ENCODE peak calls at places on chromosomes 11 and 22, in seven cellular contexts. Z, N, W, J, O, U and M are unnamed samples.
A peak's percentile ranks its signal among the peaks of the same experiment; 100 is the strongest.

GRCh38 chr22:32702421-32702820 is 99.1 kb upstream of the TIMP3 start:
- DNase-seq in U (no peak), Z (no peak), O (no peak), J (no peak), N (no peak), W (no peak), M (no peak)

GRCh38 chr11:24593332-24593731 is 96.5 kb downstream of the LUZP2 start:
- DNase-seq in J (peak; percentile 13), N (no peak), W (no peak), U (no peak), Z (no peak), O (no peak), M (no peak)

GRCh38 chr11:44457862-44458261 is 107.6 kb upstream of the CD82 start:
- DNase-seq in J (no peak), Z (no peak), U (no peak), W (no peak), N (no peak), O (no peak), M (no peak)

GRCh38 chr11:132423266-132423665 is 1052.9 kb downstream of the NTM start:
- DNase-seq in O (no peak), N (no peak), Z (no peak), J (no peak), U (no peak), W (no peak), M (no peak)

GRCh38 chr22:42202048-42202447 is 68.4 kb downstream of the TCF20 start:
- DNase-seq in Z (no peak), J (no peak), O (no peak), W (no peak), U (no peak), N (no peak), M (no peak)

GRCh38 chr11:34413263-34413662 is 25.5 kb upstream of the CAT start:
- DNase-seq in U (no peak), J (no peak), W (no peak), N (no peak), O (no peak), Z (no peak), M (no peak)

GRCh38 chr11:109795234-109795633 is 298.0 kb upstream of the ZC3H12C start:
- DNase-seq in O (no peak), W (no peak), U (no peak), Z (no peak), N (no peak), J (peak; percentile 5), M (no peak)

GRCh38 chr11:37449146-37449545 is 851.1 kb upstream of the RAG2 start:
- DNase-seq in O (no peak), W (peak; percentile 51), Z (no peak), U (no peak), J (peak; percentile 66), N (no peak), M (no peak)

GRCh38 chr11:65204646-65205601 is 23.2 kb downstream of the CAPN1 start:
- DNase-seq in N (peak; percentile 82), W (no peak), J (peak; percentile 32), U (no peak), Z (no peak), O (no peak), M (peak; percentile 37)

GRCh38 chr22:23675502-23676415 is 15.1 kb upstream of the RGL4 start:
- DNase-seq in O (no peak), W (no peak), U (no peak), N (peak; percentile 89), Z (no peak), J (no peak), M (no peak)

GRCh38 chr22:18947905-18948304 is 11.8 kb upstream of the PRODH start:
- DNase-seq in N (no peak), O (no peak), Z (peak; percentile 33), W (no peak), U (no peak), J (no peak), M (no peak)

GRCh38 chr22:40323681-40324083 is 22.6 kb upstream of the ADSL start:
- DNase-seq in J (no peak), W (no peak), N (no peak), Z (no peak), U (no peak), O (peak; percentile 18), M (no peak)

GRCh38 chr11:32071811-32072210 is 19.1 kb upstream of the RCN1 start:
- DNase-seq in J (peak; percentile 46), W (peak; percentile 63), N (no peak), Z (peak; percentile 54), O (no peak), U (no peak), M (no peak)

GRCh38 chr11:112025682-112026081 is 474 bp downstream of the DLAT start:
- DNase-seq in N (no peak), Z (no peak), W (no peak), O (no peak), U (no peak), J (peak; percentile 19), M (no peak)

GRCh38 chr22:35313311-35314121 is 13.8 kb downstream of the TOM1 start:
- DNase-seq in U (no peak), W (peak; percentile 93), Z (no peak), N (peak; percentile 49), O (no peak), J (peak; percentile 78), M (no peak)

GRCh38 chr22:47781024-47781423 is 1018.6 kb downstream of the TBC1D22A start:
- DNase-seq in O (no peak), W (no peak), J (no peak), U (no peak), N (no peak), Z (no peak), M (no peak)

GRCh38 chr11:78244546-78245315 is 56.0 kb downstream of the USP35 start:
- DNase-seq in N (no peak), U (no peak), W (no peak), O (no peak), Z (no peak), J (no peak), M (no peak)

GRCh38 chr11:3074912-3075589 is 17.8 kb upstream of the CARS1 start:
- DNase-seq in Z (no peak), O (no peak), W (no peak), U (no peak), J (no peak), N (no peak), M (no peak)

GRCh38 chr22:26404851-26405357 is 24.2 kb upstream of the ASPHD2 start:
- DNase-seq in U (no peak), Z (no peak), O (no peak), N (no peak), W (no peak), J (no peak), M (no peak)

GRCh38 chr11:36009469-36009868 is 65.6 kb downstream of the LDLRAD3 start:
- DNase-seq in Z (no peak), N (no peak), U (no peak), O (no peak), J (peak; percentile 68), W (no peak), M (no peak)

GRCh38 chr11:134574425-134574824 is 162.4 kb upstream of the B3GAT1 start:
- DNase-seq in O (no peak), W (no peak), U (no peak), Z (no peak), J (no peak), N (peak; percentile 67), M (no peak)

GRCh38 chr22:45878901-45879551 is 97.9 kb downstream of the WNT7B start:
- DNase-seq in Z (peak; percentile 36), J (no peak), U (no peak), O (no peak), W (no peak), N (peak; percentile 50), M (no peak)

GRCh38 chr22:21937041-21937820 is 15.4 kb downstream of the PPM1F start:
- DNase-seq in N (peak; percentile 88), U (no peak), O (no peak), W (no peak), Z (no peak), J (peak; percentile 79), M (no peak)

GRCh38 chr11:17352925-17353227 is 1.3 kb downstream of the NCR3LG1 start:
- DNase-seq in W (no peak), U (peak; percentile 36), O (no peak), J (peak; percentile 49), N (peak; percentile 86), Z (no peak), M (peak; percentile 19)

GRCh38 chr11:76656571-76657081 is 13.9 kb downstream of the LRRC32 start:
- DNase-seq in N (peak; percentile 48), O (no peak), Z (no peak), W (no peak), U (no peak), J (no peak), M (no peak)

GRCh38 chr11:67539588-67539987 is 16.3 kb upstream of the CABP2 start:
- DNase-seq in W (no peak), O (no peak), U (no peak), Z (no peak), J (no peak), N (no peak), M (no peak)

GRCh38 chr11:12543596-12544415 is 130.4 kb upstream of the TEAD1 start:
- DNase-seq in J (peak; percentile 84), Z (no peak), W (no peak), U (no peak), N (no peak), O (no peak), M (no peak)

GRCh38 chr11:945986-946385 is 20.3 kb downstream of the AP2A2 start:
- DNase-seq in N (no peak), O (no peak), Z (no peak), J (no peak), U (no peak), W (no peak), M (no peak)

GRCh38 chr11:12052676-12053605 is 44.5 kb upstream of the DKK3 start:
- DNase-seq in O (no peak), N (no peak), U (no peak), W (no peak), J (no peak), Z (no peak), M (no peak)

GRCh38 chr11:353315-353857 is 15.9 kb upstream of the B4GALNT4 start:
- DNase-seq in Z (peak; percentile 81), J (peak; percentile 39), U (peak; percentile 88), N (peak; percentile 83), W (peak; percentile 57), O (no peak), M (no peak)